ENCODE peak calls at places on chromosomes 13 and 19, in five cellular contexts. B, F, G, L and E are unnamed samples.

GRCh38 chr13:48571121-48571901 is 38.4 kb upstream of the RCBTB2 start:
- DNase-seq in B (no peak), F (peak), G (peak), L (no peak), E (no peak)

GRCh38 chr13:51125495-51126226 is 14.6 kb upstream of the C13orf42 start:
- DNase-seq in B (no peak), F (peak), G (peak), L (peak), E (no peak)

GRCh38 chr13:49046002-49046401 is 70.3 kb downstream of the FNDC3A start:
- DNase-seq in B (no peak), F (peak), G (no peak), L (no peak), E (no peak)

GRCh38 chr13:27622102-27622820 is 569 bp downstream of the POLR1D start:
- DNase-seq in B (no peak), F (no peak), G (peak), L (no peak), E (no peak)

GRCh38 chr13:19818223-19818842 is 35.6 kb upstream of the PSPC1 start:
- DNase-seq in B (peak), F (no peak), G (no peak), L (peak), E (no peak)

GRCh38 chr19:35228177-35228930 is at the start of gene FAM187B:
- DNase-seq in B (peak), F (no peak), G (no peak), L (no peak), E (no peak)

GRCh38 chr13:37534181-37534580 is 64.4 kb downstream of the POSTN start:
- DNase-seq in B (no peak), F (peak), G (no peak), L (no peak), E (peak)

GRCh38 chr19:15107056-15108010 is at the start of gene SYDE1:
- DNase-seq in B (no peak), F (peak), G (no peak), L (peak), E (no peak)

GRCh38 chr13:39493966-39494365 is 109.0 kb downstream of the LHFPL6 start:
- DNase-seq in B (no peak), F (no peak), G (no peak), L (no peak), E (no peak)

DNA sequence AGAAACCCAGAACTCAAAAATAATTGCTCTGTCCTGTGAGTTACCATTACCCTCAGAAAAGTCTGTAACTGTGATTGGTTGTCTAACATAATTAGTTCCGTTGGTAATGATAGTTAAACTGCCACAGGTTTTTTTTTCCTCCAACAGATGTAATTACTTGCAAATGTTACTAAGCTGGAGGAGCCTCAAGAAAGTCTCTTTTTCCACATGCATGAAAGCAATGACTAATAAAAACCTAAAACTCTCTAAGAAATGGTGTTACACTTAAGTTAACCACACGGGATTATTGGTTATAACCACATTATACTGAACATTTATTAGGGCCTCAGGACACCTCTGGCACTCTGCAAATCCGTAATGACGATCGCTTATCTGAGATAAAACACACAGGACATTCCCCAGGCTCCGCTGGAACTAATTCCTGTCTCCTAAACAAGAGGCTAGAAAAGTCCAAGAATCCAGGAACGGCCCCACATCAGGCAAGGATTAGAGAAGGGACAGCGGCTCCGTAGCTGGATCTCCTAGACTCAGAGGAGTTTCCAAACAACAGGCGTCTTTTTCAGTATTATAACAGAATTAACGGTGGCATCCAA is 753 bp downstream of the ZNF235 start:
- DNase-seq in B (no peak), F (peak), G (no peak), L (no peak), E (no peak)
- H3K27ac ChIP-seq in B (no peak), F (peak), G (peak), L (peak), E (peak)

GRCh38 chr13:110687736-110688135 is 18.2 kb downstream of the CARS2 start:
- DNase-seq in B (no peak), F (no peak), G (no peak), L (no peak), E (no peak)

GRCh38 chr13:110683921-110684320 is 22.0 kb downstream of the CARS2 start:
- DNase-seq in B (no peak), F (no peak), G (no peak), L (no peak), E (no peak)

GRCh38 chr13:110684388-110685056 is 21.4 kb downstream of the CARS2 start:
- DNase-seq in B (no peak), F (no peak), G (no peak), L (no peak), E (no peak)

GRCh38 chr13:110683203-110683883 is 22.6 kb downstream of the CARS2 start:
- DNase-seq in B (no peak), F (no peak), G (no peak), L (no peak), E (no peak)

DNA sequence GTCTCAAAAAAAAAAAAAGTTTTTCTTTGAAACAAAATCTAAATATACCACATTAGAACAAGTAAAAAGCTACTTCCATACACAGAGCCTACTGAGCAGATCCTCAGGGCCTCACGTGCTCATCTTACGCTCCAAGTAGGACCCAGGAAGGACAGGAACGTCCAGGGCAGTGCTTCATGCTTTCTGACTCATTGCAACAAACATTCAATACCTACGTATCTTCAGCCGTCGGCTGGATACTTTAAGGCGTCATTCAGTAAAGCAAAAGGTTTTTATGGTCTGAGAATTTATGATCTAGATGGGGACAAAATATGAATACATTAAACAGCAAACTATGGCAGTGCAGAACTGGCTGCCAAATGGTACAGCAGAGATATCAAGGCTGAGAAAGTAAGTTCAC is 20.6 kb downstream of the CARS2 start:
- DNase-seq in B (no peak), F (peak), G (no peak), L (no peak), E (no peak)
- H3K27ac ChIP-seq in B (no peak), F (peak), G (no peak), L (no peak), E (no peak)

DNA sequence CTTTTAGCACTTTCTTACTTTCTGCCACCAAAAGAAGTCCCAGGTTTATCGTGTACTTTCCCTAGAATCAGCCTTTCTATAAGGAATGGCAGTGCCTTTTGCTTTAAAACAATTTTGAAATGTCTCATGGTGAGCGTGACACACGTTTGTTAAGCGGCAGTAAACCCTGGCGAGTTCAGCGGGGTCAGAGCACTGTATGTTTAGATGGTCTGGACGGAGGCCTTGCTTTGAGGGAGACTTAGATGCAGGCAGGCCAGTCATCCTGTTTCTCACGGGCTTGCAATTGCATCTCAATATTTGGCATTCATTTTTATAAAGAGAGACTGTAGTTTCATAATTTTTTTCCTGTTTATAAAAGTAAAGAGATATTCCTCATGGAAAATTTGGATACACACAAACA is 96.4 kb downstream of the TNFRSF19 start:
- DNase-seq in B (no peak), F (no peak), G (no peak), L (no peak), E (no peak)
- H3K27ac ChIP-seq in B (no peak), F (peak), G (no peak), L (no peak), E (no peak)

GRCh38 chr19:19101540-19101939 is 36.7 kb downstream of the TMEM161A start:
- DNase-seq in B (no peak), F (no peak), G (no peak), L (no peak), E (no peak)
- H3K27ac ChIP-seq in B (no peak), F (no peak), G (no peak), L (no peak), E (no peak)